ENCODE peak calls at places on chromosomes 4 and X, in nine cellular contexts. One of them, this sample, is unnamed.

GRCh38 chr4:188975271-188975670 is 836.0 kb downstream of the TRIML1 start:
- DNase-seq in GM13976: no peak
- DNase-seq in GM20000: no peak
- DNase-seq in glutamatergic neuron: no peak
- DNase-seq in heart right ventricle: no peak
- DNase-seq in CD8-positive, alpha-beta T cell: no peak
- DNase-seq in A549: no peak
- DNase-seq in fibroblast of lung: no peak
- DNase-seq in neural crest cell: no peak
- DNase-seq in this sample: no peak

GRCh38 chr4:176339936-176340761 is 20.4 kb downstream of the SPCS3 start:
- DNase-seq in GM13976: no peak
- DNase-seq in GM20000: no peak
- DNase-seq in glutamatergic neuron: no peak
- DNase-seq in heart right ventricle: no peak
- DNase-seq in CD8-positive, alpha-beta T cell: no peak
- DNase-seq in A549: no peak
- DNase-seq in fibroblast of lung: peak
- DNase-seq in neural crest cell: no peak
- DNase-seq in this sample: no peak

GRCh38 chr4:106194801-106195200 is 121.2 kb downstream of the TBCK start:
- DNase-seq in GM13976: no peak
- DNase-seq in GM20000: no peak
- DNase-seq in glutamatergic neuron: no peak
- DNase-seq in heart right ventricle: no peak
- DNase-seq in CD8-positive, alpha-beta T cell: no peak
- DNase-seq in A549: no peak
- DNase-seq in fibroblast of lung: no peak
- DNase-seq in neural crest cell: no peak
- DNase-seq in this sample: no peak

GRCh38 chrX:15207384-15207783 is 62.5 kb downstream of the ASB9 start:
- DNase-seq in GM13976: no peak
- DNase-seq in GM20000: no peak
- DNase-seq in glutamatergic neuron: no peak
- DNase-seq in heart right ventricle: no peak
- DNase-seq in CD8-positive, alpha-beta T cell: no peak
- DNase-seq in A549: no peak
- DNase-seq in fibroblast of lung: no peak
- DNase-seq in neural crest cell: no peak
- DNase-seq in this sample: no peak

GRCh38 chr4:39996811-39997210 is 19.1 kb upstream of the PDS5A start:
- DNase-seq in GM13976: no peak
- DNase-seq in GM20000: no peak
- DNase-seq in glutamatergic neuron: no peak
- DNase-seq in heart right ventricle: no peak
- DNase-seq in CD8-positive, alpha-beta T cell: no peak
- DNase-seq in A549: no peak
- DNase-seq in fibroblast of lung: no peak
- DNase-seq in neural crest cell: no peak
- DNase-seq in this sample: no peak

GRCh38 chr4:109298279-109299010 is 4.0 kb downstream of the COL25A1 start:
- DNase-seq in GM13976: no peak
- DNase-seq in GM20000: peak
- DNase-seq in glutamatergic neuron: no peak
- DNase-seq in heart right ventricle: no peak
- DNase-seq in CD8-positive, alpha-beta T cell: no peak
- DNase-seq in A549: peak
- DNase-seq in fibroblast of lung: no peak
- DNase-seq in neural crest cell: no peak
- DNase-seq in this sample: no peak

GRCh38 chrX:148049441-148049840 is 68.3 kb downstream of the FMR1NB start:
- DNase-seq in GM13976: peak
- DNase-seq in GM20000: peak
- DNase-seq in glutamatergic neuron: no peak
- DNase-seq in heart right ventricle: no peak
- DNase-seq in CD8-positive, alpha-beta T cell: no peak
- DNase-seq in A549: peak
- DNase-seq in fibroblast of lung: peak
- DNase-seq in neural crest cell: no peak
- DNase-seq in this sample: no peak

GRCh38 chrX:41596586-41596985 is 92.2 kb upstream of the GPR34 start:
- DNase-seq in GM13976: peak
- DNase-seq in GM20000: peak
- DNase-seq in glutamatergic neuron: no peak
- DNase-seq in heart right ventricle: no peak
- DNase-seq in CD8-positive, alpha-beta T cell: no peak
- DNase-seq in A549: no peak
- DNase-seq in fibroblast of lung: peak
- DNase-seq in neural crest cell: no peak
- DNase-seq in this sample: no peak

GRCh38 chr4:164023214-164023613 is 528.7 kb downstream of the TMA16 start:
- DNase-seq in GM13976: no peak
- DNase-seq in GM20000: no peak
- DNase-seq in glutamatergic neuron: no peak
- DNase-seq in heart right ventricle: no peak
- DNase-seq in CD8-positive, alpha-beta T cell: no peak
- DNase-seq in A549: no peak
- DNase-seq in fibroblast of lung: no peak
- DNase-seq in neural crest cell: no peak
- DNase-seq in this sample: no peak
- TF ChIP-seq CTCF in GM13976: no peak
- TF ChIP-seq CTCF in GM20000: no peak
- TF ChIP-seq CTCF in glutamatergic neuron: peak
- TF ChIP-seq CTCF in heart right ventricle: no peak
- TF ChIP-seq CTCF in CD8-positive, alpha-beta T cell: no peak
- TF ChIP-seq CTCF in A549: no peak
- TF ChIP-seq CTCF in fibroblast of lung: no peak
- TF ChIP-seq CTCF in neural crest cell: no peak
- TF ChIP-seq CTCF in this sample: peak

GRCh38 chrX:53294024-53294648 is 12.8 kb upstream of the IQSEC2 start:
- DNase-seq in GM13976: no peak
- DNase-seq in GM20000: no peak
- DNase-seq in glutamatergic neuron: no peak
- DNase-seq in heart right ventricle: no peak
- DNase-seq in CD8-positive, alpha-beta T cell: no peak
- DNase-seq in A549: peak
- DNase-seq in fibroblast of lung: no peak
- DNase-seq in neural crest cell: no peak
- DNase-seq in this sample: no peak
- TF ChIP-seq CTCF in GM13976: peak
- TF ChIP-seq CTCF in GM20000: no peak
- TF ChIP-seq CTCF in glutamatergic neuron: peak
- TF ChIP-seq CTCF in heart right ventricle: no peak
- TF ChIP-seq CTCF in CD8-positive, alpha-beta T cell: no peak
- TF ChIP-seq CTCF in A549: peak
- TF ChIP-seq CTCF in fibroblast of lung: peak
- TF ChIP-seq CTCF in neural crest cell: peak
- TF ChIP-seq CTCF in this sample: peak

GRCh38 chr4:151933122-151933827 is 172.5 kb upstream of the GATB start:
- DNase-seq in GM13976: no peak
- DNase-seq in GM20000: no peak
- DNase-seq in glutamatergic neuron: no peak
- DNase-seq in heart right ventricle: peak
- DNase-seq in CD8-positive, alpha-beta T cell: no peak
- DNase-seq in A549: no peak
- DNase-seq in fibroblast of lung: peak
- DNase-seq in neural crest cell: no peak
- DNase-seq in this sample: no peak
- TF ChIP-seq CTCF in GM13976: no peak
- TF ChIP-seq CTCF in GM20000: no peak
- TF ChIP-seq CTCF in glutamatergic neuron: no peak
- TF ChIP-seq CTCF in heart right ventricle: no peak
- TF ChIP-seq CTCF in CD8-positive, alpha-beta T cell: no peak
- TF ChIP-seq CTCF in A549: no peak
- TF ChIP-seq CTCF in fibroblast of lung: no peak
- TF ChIP-seq CTCF in neural crest cell: no peak
- TF ChIP-seq CTCF in this sample: peak

GRCh38 chrX:119391279-119391678 is 7.9 kb upstream of the SLC25A43 start:
- DNase-seq in GM13976: peak
- DNase-seq in GM20000: no peak
- DNase-seq in glutamatergic neuron: no peak
- DNase-seq in heart right ventricle: no peak
- DNase-seq in CD8-positive, alpha-beta T cell: no peak
- DNase-seq in A549: peak
- DNase-seq in fibroblast of lung: peak
- DNase-seq in neural crest cell: no peak
- DNase-seq in this sample: no peak
- TF ChIP-seq CTCF in GM13976: peak
- TF ChIP-seq CTCF in GM20000: no peak
- TF ChIP-seq CTCF in glutamatergic neuron: no peak
- TF ChIP-seq CTCF in heart right ventricle: no peak
- TF ChIP-seq CTCF in CD8-positive, alpha-beta T cell: no peak
- TF ChIP-seq CTCF in A549: no peak
- TF ChIP-seq CTCF in fibroblast of lung: peak
- TF ChIP-seq CTCF in neural crest cell: peak
- TF ChIP-seq CTCF in this sample: peak

GRCh38 chr4:140281828-140282227 is 91.6 kb upstream of the SCOC start:
- DNase-seq in GM13976: no peak
- DNase-seq in GM20000: no peak
- DNase-seq in glutamatergic neuron: no peak
- DNase-seq in heart right ventricle: no peak
- DNase-seq in CD8-positive, alpha-beta T cell: no peak
- DNase-seq in A549: no peak
- DNase-seq in fibroblast of lung: no peak
- DNase-seq in neural crest cell: no peak
- DNase-seq in this sample: no peak
- TF ChIP-seq CTCF in GM13976: no peak
- TF ChIP-seq CTCF in GM20000: no peak
- TF ChIP-seq CTCF in glutamatergic neuron: no peak
- TF ChIP-seq CTCF in heart right ventricle: no peak
- TF ChIP-seq CTCF in CD8-positive, alpha-beta T cell: no peak
- TF ChIP-seq CTCF in A549: no peak
- TF ChIP-seq CTCF in fibroblast of lung: peak
- TF ChIP-seq CTCF in neural crest cell: no peak
- TF ChIP-seq CTCF in this sample: no peak

DNA sequence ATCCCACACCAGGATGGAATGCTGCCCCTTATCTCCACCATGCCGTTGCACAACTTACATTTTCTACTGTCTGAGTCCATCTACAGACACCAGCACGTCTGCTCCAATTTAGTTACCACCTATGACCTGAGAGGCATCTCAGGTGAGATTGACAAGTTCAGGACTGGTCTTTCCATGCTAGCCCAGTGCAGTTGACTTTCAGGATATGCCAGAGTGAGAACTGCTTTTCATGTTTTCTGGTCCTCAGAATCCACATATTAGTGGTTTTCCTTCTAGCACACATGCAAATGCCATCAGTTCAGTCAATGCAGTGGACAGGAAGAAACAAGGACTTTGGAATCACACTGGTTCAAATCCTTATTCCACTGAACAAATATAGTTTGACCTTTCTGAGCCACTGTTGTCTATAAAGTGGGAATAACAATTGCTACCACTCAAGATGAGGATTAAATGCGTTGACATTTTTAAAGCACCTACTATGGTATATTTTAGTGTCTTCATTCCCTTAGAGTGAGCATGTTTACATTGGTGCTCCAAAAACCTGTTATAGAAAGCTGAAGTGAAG is 38.1 kb upstream of the ANXA3 start:
- DNase-seq in GM13976: no peak
- DNase-seq in GM20000: no peak
- DNase-seq in glutamatergic neuron: no peak
- DNase-seq in heart right ventricle: no peak
- DNase-seq in CD8-positive, alpha-beta T cell: no peak
- DNase-seq in A549: no peak
- DNase-seq in fibroblast of lung: no peak
- DNase-seq in neural crest cell: no peak
- DNase-seq in this sample: no peak
- TF ChIP-seq CTCF in GM13976: no peak
- TF ChIP-seq CTCF in GM20000: no peak
- TF ChIP-seq CTCF in glutamatergic neuron: no peak
- TF ChIP-seq CTCF in heart right ventricle: no peak
- TF ChIP-seq CTCF in CD8-positive, alpha-beta T cell: no peak
- TF ChIP-seq CTCF in A549: no peak
- TF ChIP-seq CTCF in fibroblast of lung: no peak
- TF ChIP-seq CTCF in neural crest cell: no peak
- TF ChIP-seq CTCF in this sample: no peak

DNA sequence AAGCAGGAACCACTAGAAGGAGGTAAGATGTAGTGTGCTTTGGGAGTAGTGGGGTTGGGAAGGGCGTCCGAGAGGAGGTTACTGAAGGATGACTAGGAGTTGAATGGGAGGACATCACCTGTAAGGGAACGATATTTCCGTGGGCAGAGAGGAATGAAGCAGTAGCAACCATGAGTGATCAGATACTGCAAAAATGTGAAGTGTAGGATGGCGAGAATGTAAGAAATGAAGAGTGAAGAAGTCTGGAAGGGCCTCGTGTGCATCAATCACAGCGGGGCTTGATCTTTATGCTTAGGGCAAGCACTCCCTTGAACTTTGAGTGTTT is 594 bp downstream of the MSMO1 start:
- DNase-seq in GM13976: no peak
- DNase-seq in GM20000: no peak
- DNase-seq in glutamatergic neuron: no peak
- DNase-seq in heart right ventricle: no peak
- DNase-seq in CD8-positive, alpha-beta T cell: no peak
- DNase-seq in A549: peak
- DNase-seq in fibroblast of lung: peak
- DNase-seq in neural crest cell: no peak
- DNase-seq in this sample: no peak
- TF ChIP-seq CTCF in GM13976: no peak
- TF ChIP-seq CTCF in GM20000: no peak
- TF ChIP-seq CTCF in glutamatergic neuron: no peak
- TF ChIP-seq CTCF in heart right ventricle: no peak
- TF ChIP-seq CTCF in CD8-positive, alpha-beta T cell: no peak
- TF ChIP-seq CTCF in A549: no peak
- TF ChIP-seq CTCF in fibroblast of lung: no peak
- TF ChIP-seq CTCF in neural crest cell: no peak
- TF ChIP-seq CTCF in this sample: no peak

GRCh38 chr4:76377922-76378321 is 43.0 kb downstream of the CCDC158 start:
- DNase-seq in GM13976: peak
- DNase-seq in GM20000: peak
- DNase-seq in glutamatergic neuron: peak
- DNase-seq in heart right ventricle: no peak
- DNase-seq in CD8-positive, alpha-beta T cell: peak
- DNase-seq in A549: peak
- DNase-seq in fibroblast of lung: peak
- DNase-seq in neural crest cell: peak
- DNase-seq in this sample: no peak
- TF ChIP-seq CTCF in GM13976: no peak
- TF ChIP-seq CTCF in GM20000: peak
- TF ChIP-seq CTCF in glutamatergic neuron: peak
- TF ChIP-seq CTCF in heart right ventricle: no peak
- TF ChIP-seq CTCF in CD8-positive, alpha-beta T cell: peak
- TF ChIP-seq CTCF in A549: peak
- TF ChIP-seq CTCF in fibroblast of lung: peak
- TF ChIP-seq CTCF in neural crest cell: peak
- TF ChIP-seq CTCF in this sample: peak

DNA sequence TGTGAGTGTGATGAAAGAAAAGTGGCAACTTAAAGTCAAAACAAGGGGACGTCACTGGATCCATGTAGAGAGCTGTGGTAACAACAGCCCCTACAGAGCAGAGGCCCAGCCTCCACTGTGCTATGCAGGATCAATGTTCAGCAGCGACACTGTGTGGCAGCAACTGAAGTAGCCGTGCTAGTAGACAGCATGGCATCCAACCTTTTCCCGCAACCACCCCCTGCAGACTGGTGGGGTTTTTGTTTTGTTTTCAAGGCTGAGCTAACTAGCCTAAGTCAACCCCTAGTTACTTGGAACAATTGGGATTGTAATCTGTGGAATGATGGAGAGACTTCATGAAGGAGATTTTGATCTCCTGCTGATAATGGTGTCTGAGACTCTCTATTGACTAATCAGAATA is 44.4 kb upstream of the PPARGC1A start:
- DNase-seq in GM13976: no peak
- DNase-seq in GM20000: no peak
- DNase-seq in glutamatergic neuron: no peak
- DNase-seq in heart right ventricle: no peak
- DNase-seq in CD8-positive, alpha-beta T cell: no peak
- DNase-seq in A549: peak
- DNase-seq in fibroblast of lung: no peak
- DNase-seq in neural crest cell: no peak
- DNase-seq in this sample: no peak
- TF ChIP-seq CTCF in GM13976: no peak
- TF ChIP-seq CTCF in GM20000: no peak
- TF ChIP-seq CTCF in glutamatergic neuron: no peak
- TF ChIP-seq CTCF in heart right ventricle: no peak
- TF ChIP-seq CTCF in CD8-positive, alpha-beta T cell: no peak
- TF ChIP-seq CTCF in A549: no peak
- TF ChIP-seq CTCF in fibroblast of lung: no peak
- TF ChIP-seq CTCF in neural crest cell: no peak
- TF ChIP-seq CTCF in this sample: peak

This sample was measured in chondrocyte.